ENCODE peak calls at places on chromosomes 11 and 22, in nine cellular contexts. A is SK-MEL-5, I is head of caudate nucleus, S is NCI-H1930, F is EH, E is posterior cingulate gyrus, B is HT1080, V is GM04504, W is Daoy. C is an unnamed sample.

GRCh38 chr11:2190670-2191471 is 19.3 kb upstream of the TH start:
- DNase-seq in A (no peak), I (no peak), S (peak), F (no peak), E (no peak), B (no peak), V (no peak), W (no peak), C (peak)

GRCh38 chr11:117094776-117095175 is 3.5 kb downstream of the SIK3 start:
- DNase-seq in A (no peak), I (peak), S (no peak), F (peak), E (no peak), B (no peak), V (no peak), W (no peak), C (peak)

GRCh38 chr11:68383976-68384501 is 71.6 kb downstream of the LRP5 start:
- DNase-seq in A (peak), I (peak), S (no peak), F (peak), E (no peak), B (peak), V (peak), W (peak), C (peak)

GRCh38 chr22:36977401-36977861 is 41.8 kb downstream of the TST start:
- DNase-seq in A (peak), I (peak), S (peak), F (peak), E (no peak), B (no peak), V (no peak), W (peak), C (peak)

GRCh38 chr11:2205214-2205770 is 33.7 kb upstream of the TH start:
- DNase-seq in A (no peak), I (peak), S (no peak), F (no peak), E (no peak), B (no peak), V (no peak), W (no peak), C (no peak)

GRCh38 chr11:132187391-132187790 is 817.0 kb downstream of the NTM start:
- DNase-seq in A (no peak), I (no peak), S (no peak), F (no peak), E (no peak), B (no peak), V (no peak), W (no peak), C (no peak)

GRCh38 chr11:110711776-110712642 is at the start of gene ARHGAP20:
- DNase-seq in A (peak), I (peak), S (peak), F (peak), E (peak), B (peak), V (no peak), W (peak), C (peak)

GRCh38 chr11:86151188-86152005 is 82.5 kb upstream of the PICALM start:
- DNase-seq in A (peak), I (peak), S (no peak), F (peak), E (no peak), B (peak), V (no peak), W (peak), C (peak)

GRCh38 chr11:101061606-101062005 is 68.0 kb downstream of the PGR start:
- DNase-seq in A (no peak), I (no peak), S (no peak), F (peak), E (no peak), B (peak), V (no peak), W (no peak), C (no peak)

GRCh38 chr11:108609681-108610080 is 16.1 kb upstream of the EXPH5 start:
- DNase-seq in A (peak), I (no peak), S (no peak), F (peak), E (no peak), B (peak), V (peak), W (peak), C (no peak)

GRCh38 chr11:17528906-17529813 is 15.1 kb downstream of the USH1C start:
- DNase-seq in A (no peak), I (no peak), S (no peak), F (peak), E (no peak), B (peak), V (no peak), W (no peak), C (peak)

GRCh38 chr11:8656291-8656690 is 26.2 kb downstream of the TRIM66 start:
- DNase-seq in A (no peak), I (no peak), S (no peak), F (no peak), E (no peak), B (no peak), V (no peak), W (no peak), C (no peak)

GRCh38 chr11:29282088-29282487 is 734.7 kb downstream of the KCNA4 start:
- DNase-seq in A (peak), I (no peak), S (no peak), F (peak), E (no peak), B (peak), V (peak), W (peak), C (no peak)

GRCh38 chr11:34651551-34651950 is 30.7 kb downstream of the EHF start:
- DNase-seq in A (no peak), I (no peak), S (no peak), F (no peak), E (no peak), B (peak), V (no peak), W (peak), C (no peak)

GRCh38 chr11:92769125-92769524 is 200.3 kb upstream of the MTNR1B start:
- DNase-seq in A (no peak), I (no peak), S (no peak), F (no peak), E (no peak), B (no peak), V (no peak), W (no peak), C (peak)

GRCh38 chr11:2272241-2272945 is 2.0 kb upstream of the ASCL2 start:
- DNase-seq in A (no peak), I (no peak), S (no peak), F (no peak), E (no peak), B (no peak), V (no peak), W (no peak), C (peak)

C was measured in Ammon's horn.